ENCODE peak calls at places on chromosomes 16 and 17, in seven cellular contexts. F is A549, K is neural progenitor cell, A is ascending aorta, B is coronary artery, W is sigmoid colon, E is thoracic aorta. Q is an unnamed sample.

GRCh38 chr17:61729690-61730268 is 133.5 kb downstream of the BRIP1 start:
- DNase-seq in F (no peak), K (no peak), A (no peak), B (no peak), W (no peak), E (no peak), Q (no peak)

GRCh38 chr17:3659541-3660111 is 8.8 kb downstream of the TAX1BP3 start:
- DNase-seq in F (peak; percentile 80), K (no peak), A (peak; percentile 88), B (peak; percentile 85), W (peak; percentile 87), E (peak; percentile 51), Q (no peak)

GRCh38 chr17:75081611-75082540 is 5.9 kb upstream of the SLC16A5 start:
- DNase-seq in F (no peak), K (no peak), A (no peak), B (no peak), W (no peak), E (no peak), Q (no peak)

GRCh38 chr17:15392326-15392739 is 50.9 kb upstream of the TEKT3 start:
- DNase-seq in F (no peak), K (no peak), A (no peak), B (no peak), W (no peak), E (no peak), Q (no peak)

GRCh38 chr17:69478916-69479315 is 64.4 kb downstream of the MAP2K6 start:
- DNase-seq in F (no peak), K (no peak), A (no peak), B (no peak), W (no peak), E (no peak), Q (no peak)

GRCh38 chr17:53628011-53628410 is 194.7 kb upstream of the KIF2B start:
- DNase-seq in F (no peak), K (no peak), A (no peak), B (no peak), W (no peak), E (no peak), Q (no peak)

GRCh38 chr16:89695875-89696597 is 5.5 kb downstream of the SPATA2L start:
- DNase-seq in F (no peak), K (no peak), A (no peak), B (peak; percentile 69), W (no peak), E (no peak), Q (no peak)

GRCh38 chr16:12386076-12386641 is 409.6 kb downstream of the SNX29 start:
- DNase-seq in F (no peak), K (no peak), A (no peak), B (no peak), W (no peak), E (no peak), Q (no peak)

GRCh38 chr17:76243826-76244679 is 3.8 kb upstream of the RNF157 start:
- DNase-seq in F (no peak), K (no peak), A (no peak), B (no peak), W (peak; percentile 64), E (no peak), Q (no peak)

GRCh38 chr16:21279501-21279900 is 1.4 kb upstream of the CRYM start:
- DNase-seq in F (no peak), K (no peak), A (peak; percentile 27), B (no peak), W (no peak), E (no peak), Q (no peak)

GRCh38 chr16:57846078-57846697 is 43.9 kb upstream of the KIFC3 start:
- DNase-seq in F (no peak), K (peak; percentile 76), A (no peak), B (no peak), W (no peak), E (no peak), Q (no peak)

GRCh38 chr16:22353188-22353919 is 21.1 kb downstream of the CDR2 start:
- DNase-seq in F (no peak), K (no peak), A (no peak), B (no peak), W (no peak), E (no peak), Q (no peak)

GRCh38 chr17:63381101-63381729 is 64.9 kb downstream of the CYB561 start:
- DNase-seq in F (no peak), K (no peak), A (no peak), B (no peak), W (no peak), E (no peak), Q (no peak)

GRCh38 chr17:67521773-67522069 is 144.6 kb downstream of the PITPNC1 start:
- DNase-seq in F (no peak), K (no peak), A (no peak), B (no peak), W (no peak), E (no peak), Q (no peak)

GRCh38 chr16:1632638-1632970 is 20.4 kb downstream of the CRAMP1 start:
- DNase-seq in F (no peak), K (no peak), A (no peak), B (no peak), W (no peak), E (no peak), Q (no peak)

GRCh38 chr16:47037396-47037745 is 63.9 kb upstream of the DNAJA2 start:
- DNase-seq in F (peak; percentile 62), K (peak; percentile 48), A (no peak), B (no peak), W (peak; percentile 72), E (no peak), Q (no peak)

GRCh38 chr17:78399693-78400144 is 21.3 kb downstream of the PGS1 start:
- DNase-seq in F (no peak), K (no peak), A (no peak), B (no peak), W (no peak), E (no peak), Q (no peak)

GRCh38 chr16:80063028-80063767 is 462.7 kb upstream of the MAF start:
- DNase-seq in F (no peak), K (no peak), A (no peak), B (no peak), W (no peak), E (no peak), Q (no peak)

GRCh38 chr17:34254651-34255380 is at the start of gene CCL2:
- DNase-seq in F (peak; percentile 75), K (peak; percentile 73), A (peak; percentile 86), B (no peak), W (peak; percentile 92), E (peak; percentile 60), Q (no peak)

GRCh38 chr16:12972246-12972645 is 70.8 kb downstream of the SHISA9 start:
- DNase-seq in F (no peak), K (no peak), A (no peak), B (no peak), W (no peak), E (no peak), Q (no peak)

GRCh38 chr16:84973776-84974523 is 37.4 kb downstream of the ZDHHC7 start:
- DNase-seq in F (no peak), K (no peak), A (no peak), B (no peak), W (no peak), E (no peak), Q (no peak)

DNA sequence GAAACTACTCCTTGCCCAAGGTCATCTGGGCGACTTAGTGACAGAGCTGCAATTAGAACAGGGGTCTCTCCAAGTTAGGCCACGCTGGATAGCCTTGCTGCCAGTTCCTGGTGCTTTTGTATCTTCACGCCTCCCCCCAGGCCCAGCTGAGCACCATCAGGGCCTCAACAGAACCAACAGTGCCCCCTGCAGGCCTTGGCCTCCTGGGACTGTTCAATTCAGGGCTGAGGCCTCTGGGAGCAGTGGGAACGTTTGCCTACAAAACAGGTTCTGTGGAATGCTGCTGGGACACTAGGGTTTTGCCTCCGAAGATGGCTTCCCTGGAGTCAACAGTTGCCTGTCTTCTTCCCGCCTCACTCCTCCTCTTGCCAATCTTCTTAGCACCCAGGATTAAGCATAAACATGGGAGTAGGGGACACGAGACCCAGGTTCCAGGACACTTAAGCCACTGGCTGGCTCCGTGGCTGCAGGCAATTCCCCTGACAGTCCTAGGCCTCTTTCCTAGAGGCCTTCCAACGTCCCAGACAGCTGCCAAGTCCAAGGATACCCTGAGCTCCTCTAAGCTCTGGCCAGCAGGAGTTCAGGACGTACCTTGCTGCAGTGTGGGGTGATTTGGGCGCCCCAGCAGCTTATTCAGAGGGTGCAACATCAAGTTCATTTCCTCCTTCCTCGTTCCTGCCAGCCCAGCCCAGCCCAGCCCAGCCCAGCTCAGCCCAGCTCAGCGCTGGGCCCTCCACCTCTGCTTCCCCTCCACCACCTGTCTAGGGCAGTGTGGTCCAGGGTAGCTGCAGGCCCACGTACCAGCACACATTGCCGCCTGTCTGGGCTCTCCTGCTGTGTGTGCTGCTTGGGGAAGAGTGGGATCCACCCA is 246.6 kb upstream of the RPL38 start:
- DNase-seq in F (peak; percentile 88), K (peak; percentile 90), A (peak; percentile 53), B (peak; percentile 62), W (no peak), E (no peak), Q (peak; percentile 58)
- TF ChIP-seq CTCF in F (peak; percentile 72), K (peak; percentile 79), A (peak; percentile 22), B (no peak), W (no peak), E (peak; percentile 12), Q (peak; percentile 67)

GRCh38 chr16:55444754-55445485 is 34.1 kb upstream of the MMP2 start:
- DNase-seq in F (no peak), K (no peak), A (no peak), B (no peak), W (peak; percentile 74), E (no peak), Q (no peak)
- H3K4me3 ChIP-seq in F (no peak overlapping the region), K (no peak overlapping the region), A (no peak overlapping the region), B (no peak overlapping the region), W (no peak overlapping the region), E (no peak overlapping the region), Q (no peak overlapping the region)

DNA sequence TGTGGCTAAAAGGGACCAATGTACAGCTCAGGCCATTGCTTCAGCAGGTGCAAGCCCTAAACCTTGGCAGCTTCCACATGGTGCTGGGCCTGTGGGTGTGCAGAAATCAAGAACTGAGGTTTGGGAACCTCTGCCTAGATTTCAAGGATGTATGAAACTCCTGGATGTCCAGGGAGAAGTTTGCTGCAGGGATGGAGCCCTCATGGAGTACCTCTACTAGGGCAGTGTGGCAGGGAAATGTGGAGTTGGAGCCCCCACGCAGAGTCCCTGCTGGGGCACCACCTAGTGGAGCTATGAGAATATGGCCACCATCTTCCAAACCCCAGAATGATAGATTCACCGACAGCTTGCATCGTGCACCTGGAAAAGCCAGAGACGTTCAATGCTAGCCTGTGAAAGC is 13.0 kb downstream of the EFCAB5 start:
- DNase-seq in F (no peak), K (no peak), A (no peak), B (no peak), W (no peak), E (no peak), Q (no peak)
- TF ChIP-seq CTCF in F (no peak), K (no peak), A (no peak), B (no peak), W (no peak), E (no peak), Q (no peak)

DNA sequence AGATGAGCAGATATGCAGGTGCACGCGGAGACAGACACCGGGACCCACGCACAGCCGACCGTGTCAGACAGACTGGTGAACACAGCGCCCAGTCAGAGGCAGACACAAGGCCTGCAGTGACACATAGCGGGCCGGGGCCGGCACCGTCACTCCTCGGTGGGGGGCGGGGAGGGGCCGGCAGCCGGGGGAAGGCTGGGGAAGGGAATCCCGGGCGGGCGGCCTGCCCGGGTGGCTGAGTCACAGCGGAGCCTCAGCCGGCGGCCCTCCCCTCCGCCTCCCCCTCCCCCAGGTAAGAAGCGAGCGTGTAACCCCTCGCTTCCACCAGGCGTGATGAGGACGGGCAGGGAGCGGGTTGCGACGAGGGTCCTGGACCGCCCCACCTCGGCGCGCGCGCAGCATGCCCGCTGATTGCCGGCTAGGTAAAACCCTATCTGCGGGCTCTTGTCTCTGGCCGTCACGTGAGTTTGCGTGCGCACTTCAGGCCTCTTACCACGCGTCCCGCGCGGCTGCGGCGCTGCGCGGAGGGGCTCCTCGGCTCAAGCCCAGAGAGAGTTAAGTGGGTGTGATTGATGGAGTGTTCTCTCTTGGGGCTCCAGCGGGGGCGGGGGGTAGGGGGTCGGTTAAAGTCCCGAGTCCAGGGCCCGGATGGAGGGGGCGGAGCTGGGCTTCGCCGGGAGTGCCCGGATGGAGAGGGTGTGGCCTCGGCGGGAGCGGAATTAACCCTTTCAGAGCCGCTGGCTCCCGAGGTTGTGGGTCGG is 7.8 kb downstream of the KDM6B start:
- DNase-seq in F (peak; percentile 90), K (peak; percentile 96), A (peak; percentile 97), B (peak; percentile 96), W (peak; percentile 97), E (peak; percentile 85), Q (no peak)
- H3K4me3 ChIP-seq in F (peak overlapping the region; percentile 80), K (peak overlapping the region; percentile 76), A (peak overlapping the region; percentile 80), B (peak overlapping the region; percentile 76), W (peak overlapping the region; percentile 71), E (peak overlapping the region; percentile 86), Q (peak overlapping the region; percentile 88)

Q was measured in LNCaP clone FGC.